ENCODE peak calls at places on chromosomes 16 and 17, in seven cellular contexts. L, H, C, P, W, Q and I are unnamed samples.

GRCh38 chr17:45096141-45096540 is 35.0 kb downstream of the NMT1 start:
- DNase-seq in L (no peak), H (no peak), C (no peak), P (no peak), W (no peak), Q (no peak), I (no peak)

GRCh38 chr16:53129281-53130192 is 74.7 kb downstream of the CHD9 start:
- DNase-seq in L (peak; percentile 10), H (no peak), C (peak; percentile 23), P (peak; percentile 42), W (no peak), Q (no peak), I (no peak)

GRCh38 chr17:39027037-39027436 is 59.8 kb upstream of the FBXO47 start:
- DNase-seq in L (peak; percentile 15), H (no peak), C (peak; percentile 75), P (peak; percentile 72), W (peak; percentile 75), Q (peak; percentile 33), I (no peak)

GRCh38 chr17:68398731-68399637 is 58.3 kb downstream of the WIPI1 start:
- DNase-seq in L (peak; percentile 45), H (peak; percentile 78), C (peak; percentile 45), P (peak; percentile 75), W (peak; percentile 78), Q (peak; percentile 88), I (no peak)

GRCh38 chr17:50055426-50056216 is at the start of gene ITGA3:
- DNase-seq in L (peak; percentile 82), H (peak; percentile 80), C (peak; percentile 88), P (peak; percentile 90), W (peak; percentile 88), Q (peak; percentile 68), I (no peak)

GRCh38 chr17:72514888-72515287 is 394.1 kb downstream of the SOX9 start:
- DNase-seq in L (no peak), H (no peak), C (no peak), P (no peak), W (no peak), Q (no peak), I (no peak)

GRCh38 chr17:62576382-62576781 is 51.1 kb upstream of the MRC2 start:
- DNase-seq in L (no peak), H (no peak), C (no peak), P (no peak), W (no peak), Q (no peak), I (no peak)

GRCh38 chr17:37490638-37491614 is 1.2 kb downstream of the DUSP14 start:
- DNase-seq in L (no peak), H (peak; percentile 78), C (peak; percentile 29), P (peak; percentile 41), W (no peak), Q (no peak), I (no peak)

GRCh38 chr16:3950343-3951193 is 70.1 kb upstream of the CREBBP start:
- DNase-seq in L (no peak), H (no peak), C (peak; percentile 44), P (no peak), W (peak; percentile 81), Q (no peak), I (no peak)

GRCh38 chr17:61232871-61233270 is 166.8 kb upstream of the TBX2 start:
- DNase-seq in L (no peak), H (no peak), C (no peak), P (no peak), W (no peak), Q (no peak), I (no peak)

GRCh38 chr17:28878981-28879380 is 18.6 kb downstream of the FLOT2 start:
- DNase-seq in L (no peak), H (peak; percentile 79), C (peak; percentile 36), P (peak; percentile 80), W (peak; percentile 75), Q (peak; percentile 70), I (no peak)
- TF ChIP-seq CTCF in L (peak; percentile 58), H (peak; percentile 85), C (peak; percentile 31), P (peak; percentile 31), W (no peak), Q (peak; percentile 56), I (peak; percentile 44)

GRCh38 chr17:64016248-64016784 is 4.1 kb downstream of the ICAM2 start:
- DNase-seq in L (no peak), H (no peak), C (peak; percentile 16), P (no peak), W (peak; percentile 45), Q (no peak), I (no peak)
- TF ChIP-seq CTCF in L (no peak), H (no peak), C (no peak), P (no peak), W (no peak), Q (peak; percentile 33), I (peak; percentile 23)

GRCh38 chr16:19264123-19264673 is 21.3 kb upstream of the CLEC19A start:
- DNase-seq in L (no peak), H (no peak), C (no peak), P (no peak), W (no peak), Q (no peak), I (no peak)

GRCh38 chr16:19269098-19269497 is 16.4 kb upstream of the CLEC19A start:
- DNase-seq in L (no peak), H (no peak), C (no peak), P (no peak), W (no peak), Q (no peak), I (no peak)

GRCh38 chr16:19265531-19265930 is 20.0 kb upstream of the CLEC19A start:
- DNase-seq in L (no peak), H (no peak), C (no peak), P (no peak), W (no peak), Q (no peak), I (no peak)

GRCh38 chr16:19266774-19267173 is 18.8 kb upstream of the CLEC19A start:
- DNase-seq in L (no peak), H (no peak), C (no peak), P (no peak), W (no peak), Q (no peak), I (no peak)
- TF ChIP-seq CTCF in L (no peak), H (no peak), C (no peak), P (no peak), W (no peak), Q (no peak), I (no peak)

GRCh38 chr16:5060073-5060641 is 5.6 kb downstream of the C16orf89 start:
- DNase-seq in L (no peak), H (no peak), C (no peak), P (no peak), W (no peak), Q (no peak), I (no peak)

GRCh38 chr16:5054876-5055865 is 10.6 kb downstream of the C16orf89 start:
- DNase-seq in L (no peak), H (no peak), C (no peak), P (no peak), W (no peak), Q (no peak), I (no peak)

GRCh38 chr16:5058476-5058875 is 7.3 kb downstream of the C16orf89 start:
- DNase-seq in L (no peak), H (no peak), C (no peak), P (peak; percentile 86), W (no peak), Q (no peak), I (no peak)

GRCh38 chr16:5059386-5060072 is 6.2 kb downstream of the C16orf89 start:
- DNase-seq in L (no peak), H (no peak), C (no peak), P (no peak), W (no peak), Q (no peak), I (no peak)

GRCh38 chr16:5056347-5056746 is 9.4 kb downstream of the C16orf89 start:
- DNase-seq in L (no peak), H (no peak), C (peak; percentile 46), P (peak; percentile 80), W (no peak), Q (peak; percentile 69), I (no peak)
- TF ChIP-seq CTCF in L (peak; percentile 45), H (peak; percentile 37), C (peak; percentile 38), P (peak; percentile 66), W (peak; percentile 29), Q (peak; percentile 51), I (peak; percentile 38)

GRCh38 chr16:89701425-89702406 is at the start of gene SPATA2L:
- DNase-seq in L (peak; percentile 95), H (peak; percentile 99), C (peak; percentile 97), P (peak; percentile 99), W (peak; percentile 99), Q (peak; percentile 99), I (peak; percentile 95)
- TF ChIP-seq CTCF in L (peak; percentile 35), H (peak; percentile 72), C (no peak), P (no peak), W (peak; percentile 17), Q (peak; percentile 45), I (peak; percentile 7)

DNA sequence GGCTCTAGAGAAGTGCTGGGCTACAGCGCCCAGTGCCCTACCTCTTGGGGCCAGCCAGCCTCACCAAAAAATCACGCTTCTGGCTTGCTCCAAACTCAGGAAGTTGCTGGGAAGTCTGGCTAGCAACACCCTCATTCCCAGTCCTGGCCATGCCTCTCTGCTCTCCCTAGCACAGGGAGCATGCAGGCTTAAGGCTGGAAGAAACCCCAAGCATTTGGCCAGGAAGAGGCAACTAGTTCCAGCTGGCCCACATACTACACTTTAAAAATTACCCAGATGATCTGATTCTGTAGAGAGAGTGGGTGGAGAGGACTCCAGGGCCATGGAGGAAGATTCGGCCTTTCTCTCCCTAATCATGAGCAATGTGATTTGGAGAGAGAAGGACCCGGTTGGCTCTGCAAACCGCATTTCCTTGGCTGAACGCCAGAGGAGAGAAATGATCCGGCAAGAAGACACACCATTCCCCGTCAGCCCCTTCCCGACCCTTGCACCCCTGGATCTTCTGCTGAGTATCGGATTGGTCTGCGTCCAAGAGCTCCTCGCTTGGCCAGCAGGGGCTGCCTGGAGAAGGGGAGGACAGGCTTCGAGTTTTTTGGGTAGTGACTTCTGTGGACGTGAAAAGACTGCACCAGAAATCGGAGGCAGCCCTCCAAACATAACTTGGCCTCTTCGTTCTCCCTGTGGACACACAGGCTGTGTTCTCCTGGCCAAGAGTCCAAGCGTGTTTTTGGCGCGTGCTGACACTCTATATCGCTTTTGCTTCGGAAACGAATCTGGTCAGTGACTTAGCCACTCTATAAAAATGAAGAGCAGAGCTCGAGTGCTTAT is 406.3 kb downstream of the WWOX start:
- DNase-seq in L (no peak), H (peak; percentile 49), C (peak; percentile 61), P (peak; percentile 17), W (peak; percentile 60), Q (no peak), I (no peak)
- TF ChIP-seq CTCF in L (no peak), H (peak; percentile 15), C (no peak), P (no peak), W (no peak), Q (no peak), I (no peak)

GRCh38 chr17:67137860-67138259 is 93.5 kb downstream of the CACNG1 start:
- DNase-seq in L (no peak), H (no peak), C (no peak), P (no peak), W (no peak), Q (no peak), I (no peak)

GRCh38 chr17:67137026-67137370 is 92.6 kb downstream of the CACNG1 start:
- DNase-seq in L (no peak), H (no peak), C (no peak), P (no peak), W (no peak), Q (no peak), I (no peak)

GRCh38 chr17:67139289-67139688 is 94.9 kb downstream of the CACNG1 start:
- DNase-seq in L (no peak), H (no peak), C (no peak), P (no peak), W (no peak), Q (no peak), I (no peak)

GRCh38 chr17:67138392-67138791 is 94.0 kb downstream of the CACNG1 start:
- DNase-seq in L (no peak), H (no peak), C (no peak), P (no peak), W (no peak), Q (no peak), I (no peak)

GRCh38 chr17:67136191-67137025 is 92.1 kb downstream of the CACNG1 start:
- DNase-seq in L (no peak), H (no peak), C (no peak), P (no peak), W (no peak), Q (no peak), I (no peak)
- TF ChIP-seq CTCF in L (no peak), H (no peak), C (no peak), P (no peak), W (no peak), Q (no peak), I (no peak)